ENCODE peak calls at places on chromosomes 4 and X, in six cellular contexts. V, H, E, D, C and I are unnamed samples.

GRCh38 chr4:122903766-122904165 is 18.6 kb downstream of the NUDT6 start:
- DNase-seq in V (no peak), H (no peak), E (no peak), D (no peak), C (no peak), I (no peak)

GRCh38 chr4:99863804-99864203 is 30.4 kb downstream of the LAMTOR3 start:
- DNase-seq in V (peak; percentile 46), H (no peak), E (peak; percentile 74), D (peak; percentile 12), C (no peak), I (no peak)

GRCh38 chrX:13069771-13070410 is 25.5 kb upstream of the FAM9C start:
- DNase-seq in V (peak; percentile 50), H (no peak), E (no peak), D (peak; percentile 46), C (no peak), I (no peak)

GRCh38 chrX:4932790-4933189 is 1219.3 kb upstream of the PRKX start:
- DNase-seq in V (peak; percentile 1), H (no peak), E (peak; percentile 34), D (peak; percentile 54), C (no peak), I (no peak)

GRCh38 chrX:119552508-119552907 is 12.7 kb downstream of the STEEP1 start:
- DNase-seq in V (peak; percentile 46), H (no peak), E (peak; percentile 66), D (peak; percentile 6), C (no peak), I (no peak)

GRCh38 chr4:9984621-9985020 is 36.7 kb downstream of the SLC2A9 start:
- DNase-seq in V (no peak), H (no peak), E (no peak), D (no peak), C (no peak), I (no peak)

GRCh38 chr4:38565271-38566199 is 98.5 kb upstream of the KLF3 start:
- DNase-seq in V (peak; percentile 36), H (no peak), E (peak; percentile 93), D (peak; percentile 78), C (no peak), I (peak; percentile 30)

GRCh38 chrX:110847334-110847733 is 51.7 kb upstream of the CHRDL1 start:
- DNase-seq in V (peak; percentile 75), H (no peak), E (peak; percentile 61), D (peak; percentile 35), C (no peak), I (no peak)

GRCh38 chr4:65007841-65008439 is 598.7 kb upstream of the TECRL start:
- DNase-seq in V (peak; percentile 40), H (no peak), E (peak; percentile 64), D (peak; percentile 42), C (no peak), I (no peak)

GRCh38 chr4:83561381-83561780 is 25.5 kb downstream of the GPAT3 start:
- DNase-seq in V (peak; percentile 85), H (no peak), E (peak; percentile 90), D (peak; percentile 67), C (no peak), I (no peak)

GRCh38 chrX:19602866-19603620 is 87.7 kb upstream of the MAP3K15 start:
- DNase-seq in V (peak; percentile 83), H (no peak), E (peak; percentile 89), D (peak; percentile 76), C (no peak), I (no peak)

GRCh38 chr4:48778431-48779094 is 1.5 kb downstream of the FRYL start:
- DNase-seq in V (peak; percentile 55), H (no peak), E (peak; percentile 70), D (peak; percentile 59), C (no peak), I (no peak)

GRCh38 chrX:11934089-11934488 is 176.1 kb downstream of the MSL3 start:
- DNase-seq in V (no peak), H (no peak), E (no peak), D (no peak), C (no peak), I (no peak)

GRCh38 chrX:8647176-8647575 is 84.8 kb downstream of the ANOS1 start:
- DNase-seq in V (no peak), H (no peak), E (peak; percentile 77), D (peak; percentile 14), C (no peak), I (no peak)

GRCh38 chrX:7711167-7711566 is 131.8 kb upstream of the VCX start:
- DNase-seq in V (no peak), H (no peak), E (peak; percentile 69), D (no peak), C (no peak), I (no peak)

GRCh38 chr4:2887343-2887742 is 43.7 kb downstream of the ADD1 start:
- DNase-seq in V (no peak), H (no peak), E (no peak), D (no peak), C (no peak), I (no peak)

GRCh38 chrX:123084797-123085196 is 99.3 kb upstream of the GRIA3 start:
- DNase-seq in V (peak; percentile 94), H (no peak), E (peak; percentile 86), D (peak; percentile 88), C (no peak), I (no peak)

GRCh38 chrX:70166601-70167590 is 10.4 kb upstream of the DGAT2L6 start:
- DNase-seq in V (peak; percentile 60), H (no peak), E (peak; percentile 76), D (peak; percentile 67), C (no peak), I (no peak)

GRCh38 chr4:179110356-179110755 is 1668.1 kb upstream of the AGA start:
- DNase-seq in V (peak; percentile 38), H (no peak), E (peak; percentile 97), D (peak; percentile 99), C (no peak), I (no peak)

GRCh38 chrX:640641-641040 is 10.1 kb downstream of the SHOX start:
- DNase-seq in V (no peak), H (no peak), E (no peak), D (no peak), C (no peak), I (no peak)

DNA sequence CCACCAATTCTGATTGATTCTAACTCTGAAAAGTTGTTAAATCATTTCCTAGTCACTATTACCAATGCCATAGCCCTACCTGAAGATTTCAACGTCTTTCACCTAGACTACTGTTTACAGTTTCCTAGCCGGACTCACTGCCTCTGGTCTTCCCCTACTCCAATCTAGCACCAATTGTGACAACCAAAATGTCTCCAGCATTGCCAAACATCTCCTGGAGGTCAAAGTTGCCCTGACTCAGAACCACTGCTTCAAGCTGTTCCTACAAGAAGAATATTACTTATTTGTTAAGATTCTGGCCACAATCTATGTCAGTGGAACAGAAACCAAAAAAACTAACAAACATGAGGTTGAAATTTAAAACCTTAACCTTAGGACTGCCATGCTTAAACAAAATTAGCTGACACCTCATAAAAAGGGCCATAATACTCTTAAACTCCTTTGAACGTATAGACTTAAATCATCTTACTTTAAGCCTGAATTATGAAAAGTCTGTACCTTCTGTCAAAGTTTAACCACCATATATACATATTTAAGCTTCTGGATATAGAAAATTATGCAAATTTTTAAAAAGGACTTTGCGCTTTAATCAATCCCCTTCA is 2.1 kb downstream of the PDS5A start:
- DNase-seq in V (peak; percentile 78), H (no peak), E (peak; percentile 41), D (peak; percentile 43), C (no peak), I (no peak)
- H3K4me3 ChIP-seq in V (peak overlapping the region; percentile 79), H (no peak overlapping the region), E (peak overlapping the region; percentile 74), D (peak overlapping the region; percentile 77), C (no peak overlapping the region), I (no peak overlapping the region)

DNA sequence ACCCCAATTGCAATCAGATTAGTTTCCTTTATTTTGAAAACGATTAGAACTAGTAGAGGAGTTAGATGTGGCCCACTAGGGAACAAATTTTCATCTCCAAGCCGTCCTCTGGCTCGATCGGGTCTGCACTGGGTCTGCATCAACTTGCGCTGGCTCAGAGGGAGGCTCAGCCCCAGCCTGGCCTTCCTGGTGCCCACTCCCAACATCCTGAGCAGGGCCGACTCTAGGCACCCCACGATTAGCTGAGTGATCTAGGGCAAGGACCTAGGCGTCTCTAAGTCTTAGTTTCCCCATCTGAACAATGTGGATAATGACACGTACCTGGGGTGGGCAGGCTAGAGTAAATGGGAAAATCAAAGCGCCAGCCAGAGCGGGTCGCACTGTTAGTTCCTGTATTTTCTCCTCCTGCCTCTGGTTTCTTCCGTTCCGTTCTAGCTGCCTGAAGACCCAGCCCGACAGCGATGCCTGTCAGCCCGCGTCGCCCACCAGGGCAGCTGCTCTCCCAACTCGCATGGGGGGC is 7.7 kb upstream of the HAND2 start:
- DNase-seq in V (no peak), H (no peak), E (no peak), D (no peak), C (no peak), I (no peak)
- H3K4me3 ChIP-seq in V (peak overlapping the region; percentile 53), H (no peak overlapping the region), E (no peak overlapping the region), D (no peak overlapping the region), C (no peak overlapping the region), I (peak overlapping the region; percentile 58)

GRCh38 chr4:101807351-101807750 is 16.8 kb downstream of the BANK1 start:
- DNase-seq in V (no peak), H (no peak), E (no peak), D (no peak), C (no peak), I (no peak)
- H3K4me3 ChIP-seq in V (no peak overlapping the region), H (no peak overlapping the region), E (no peak overlapping the region), D (no peak overlapping the region), C (no peak overlapping the region), I (no peak overlapping the region)

GRCh38 chr4:96526625-96527024 is 686.7 kb downstream of the PDHA2 start:
- DNase-seq in V (no peak), H (no peak), E (no peak), D (no peak), C (no peak), I (no peak)
- H3K4me3 ChIP-seq in V (no peak overlapping the region), H (no peak overlapping the region), E (no peak overlapping the region), D (no peak overlapping the region), C (no peak overlapping the region), I (no peak overlapping the region)

GRCh38 chrX:48899078-48899410 is 1.3 kb downstream of the PQBP1 start:
- DNase-seq in V (no peak), H (no peak), E (no peak), D (no peak), C (no peak), I (no peak)
- H3K4me3 ChIP-seq in V (no peak overlapping the region), H (no peak overlapping the region), E (no peak overlapping the region), D (no peak overlapping the region), C (no peak overlapping the region), I (no peak overlapping the region)

GRCh38 chrX:134173541-134174272 is 63.3 kb upstream of the CCDC160 start:
- DNase-seq in V (no peak), H (no peak), E (no peak), D (no peak), C (no peak), I (no peak)
- H3K4me3 ChIP-seq in V (no peak overlapping the region), H (peak overlapping the region; percentile 39), E (no peak overlapping the region), D (no peak overlapping the region), C (no peak overlapping the region), I (peak overlapping the region; percentile 57)